ENCODE peak calls at places on chromosomes 2 and 18, in five cellular contexts. Z is T-helper 1 cell; C is iris pigment epithelial cell; F is fibroblast of the conjunctiva; V is CD4-positive, CD25-positive, alpha-beta regulatory T cell. A is an unnamed sample.

GRCh38 chr2:127829845-127830246 is 18.9 kb upstream of the WDR33 start:
- DNase-seq in Z (peak), C (no peak), F (no peak), V (peak), A (no peak)

GRCh38 chr2:194062401-194062800 is 1594.6 kb upstream of the SLC39A10 start:
- DNase-seq in Z (no peak), C (no peak), F (no peak), V (no peak), A (no peak)

GRCh38 chr2:227280895-227281294 is 44.2 kb upstream of the MFF start:
- DNase-seq in Z (no peak), C (peak), F (no peak), V (no peak), A (no peak)

GRCh38 chr2:230668184-230668938 is 44.3 kb upstream of the CAB39 start:
- DNase-seq in Z (no peak), C (peak), F (no peak), V (no peak), A (no peak)

GRCh38 chr2:138600732-138601437 is 99.3 kb downstream of the SPOPL start:
- DNase-seq in Z (no peak), C (no peak), F (no peak), V (no peak), A (no peak)

GRCh38 chr18:12946549-12947354 is 1.1 kb upstream of the SEH1L start:
- DNase-seq in Z (no peak), C (peak), F (peak), V (no peak), A (peak)

GRCh38 chr2:64296150-64296500 is 151.9 kb upstream of the PELI1 start:
- DNase-seq in Z (no peak), C (no peak), F (no peak), V (no peak), A (no peak)

GRCh38 chr2:241451840-241452461 is 56.4 kb downstream of the STK25 start:
- DNase-seq in Z (no peak), C (no peak), F (no peak), V (no peak), A (no peak)

GRCh38 chr2:223041527-223042109 is 10.4 kb upstream of the KCNE4 start:
- DNase-seq in Z (no peak), C (peak), F (peak), V (no peak), A (peak)

GRCh38 chr18:50051288-50051687 is 143.7 kb downstream of the MYO5B start:
- DNase-seq in Z (no peak), C (peak), F (no peak), V (no peak), A (peak)

GRCh38 chr2:40556739-40557138 is 104.8 kb upstream of the SLC8A1 start:
- DNase-seq in Z (no peak), C (no peak), F (no peak), V (no peak), A (no peak)

GRCh38 chr2:239814136-239814916 is 210.8 kb downstream of the NDUFA10 start:
- DNase-seq in Z (no peak), C (no peak), F (peak), V (no peak), A (no peak)

A was measured in AG08396.